ENCODE peak calls at places on chromosome 14, in six cellular contexts. Q is HCT116, N is mammary epithelial cell, G is GM23248, T is right atrium auricular region, Y is K562. X is an unnamed sample. For H3K36me3, the result is how much of the 10 kb centered on the place peaks cover.

GRCh38 chr14:63393002-63393401 is 74.3 kb upstream of the GPHB5 start:
- DNase-seq in N (no peak), Y (no peak), G (no peak), T (no peak), Q (no peak), X (no peak)

GRCh38 chr14:25381498-25381897 is 331.6 kb upstream of the STXBP6 start:
- DNase-seq in Q (no peak), T (no peak), G (peak), Y (no peak), N (no peak), X (peak)

GRCh38 chr14:31206536-31207286 is 882 bp downstream of the HECTD1 start:
- DNase-seq in N (no peak), T (no peak), Y (peak), Q (no peak), G (peak), X (peak)

GRCh38 chr14:67004521-67004920 is 184.7 kb upstream of the GARIN2 start:
- DNase-seq in Q (no peak), N (no peak), T (no peak), Y (no peak), G (peak), X (no peak)

GRCh38 chr14:97625512-97625911 is 828.3 kb downstream of the VRK1 start:
- DNase-seq in N (no peak), T (no peak), G (no peak), Y (no peak), Q (no peak), X (no peak)

GRCh38 chr14:73365727-73366126 is 92.6 kb downstream of the NUMB start:
- DNase-seq in N (no peak), Y (no peak), G (peak), T (no peak), Q (no peak), X (no peak)

GRCh38 chr14:51929156-51929555 is 60.2 kb upstream of the RTRAF start:
- DNase-seq in N (no peak), Q (no peak), T (no peak), Y (no peak), G (peak), X (no peak)

GRCh38 chr14:104443391-104444158 is 136.0 kb upstream of the C14orf180 start:
- DNase-seq in T (no peak), G (no peak), Q (no peak), Y (no peak), N (no peak), X (no peak)

GRCh38 chr14:22476005-22476751 is 112.8 kb downstream of the DAD1 start:
- DNase-seq in G (no peak), Q (no peak), N (no peak), Y (no peak), T (no peak), X (peak)

GRCh38 chr14:52923902-52924575 is 26.8 kb downstream of the FERMT2 start:
- DNase-seq in Q (no peak), Y (no peak), G (peak), T (no peak), N (no peak), X (no peak)

GRCh38 chr14:54627718-54628345 is 60.9 kb downstream of the SAMD4A start:
- DNase-seq in N (no peak), T (no peak), Y (no peak), G (peak), Q (no peak), X (no peak)

GRCh38 chr14:69291396-69291795 is 31.4 kb downstream of the GALNT16 start:
- DNase-seq in T (peak), N (no peak), Q (no peak), Y (no peak), G (no peak), X (no peak)

GRCh38 chr14:23565626-23566025 is 2.0 kb downstream of the AP1G2 start:
- DNase-seq in Q (no peak), N (no peak), T (no peak), G (no peak), Y (no peak), X (no peak)

GRCh38 chr14:64992328-64992885 is 5.7 kb downstream of the FNTB start:
- DNase-seq in Q (no peak), N (no peak), G (no peak), Y (no peak), T (no peak), X (no peak)

GRCh38 chr14:58298880-58299664 is 717 bp downstream of the ARID4A start:
- DNase-seq in Q (no peak), T (no peak), G (peak), Y (peak), N (no peak), X (peak)

GRCh38 chr14:56474419-56475022 is 105.1 kb upstream of the TMEM260 start:
- DNase-seq in T (no peak), Q (peak), G (peak), N (peak), Y (peak), X (peak)

GRCh38 chr14:94066089-94066676 is 14.8 kb downstream of the DDX24 start:
- DNase-seq in N (peak), Q (no peak), Y (no peak), G (no peak), T (no peak), X (no peak)

GRCh38 chr14:22336031-22336430 is 253.0 kb downstream of the DAD1 start:
- DNase-seq in G (no peak), T (no peak), Y (no peak), Q (no peak), N (no peak), X (no peak)

GRCh38 chr14:61088081-61088480 is 107.0 kb downstream of the SLC38A6 start:
- DNase-seq in N (no peak), G (no peak), T (no peak), Y (no peak), Q (no peak), X (no peak)

GRCh38 chr14:65261425-65261920 is 151.1 kb upstream of the FUT8 start:
- DNase-seq in G (peak), Y (no peak), T (no peak), Q (no peak), N (no peak), X (no peak)

GRCh38 chr14:31843361-31844091 is 233.6 kb upstream of the ARHGAP5 start:
- DNase-seq in Y (no peak), G (peak), T (no peak), Q (no peak), N (peak), X (no peak)

GRCh38 chr14:95220663-95221231 is 63.4 kb upstream of the DICER1 start:
- DNase-seq in T (no peak), Y (no peak), G (peak), Q (no peak), N (no peak), X (no peak)

GRCh38 chr14:64703393-64704144 is 655 bp upstream of the PLEKHG3 start:
- DNase-seq in Y (no peak), T (no peak), N (no peak), Q (no peak), G (peak), X (no peak)

GRCh38 chr14:104224516-104225281 is 86.3 kb downstream of the KIF26A start:
- DNase-seq in Y (peak), T (no peak), N (no peak), G (no peak), Q (no peak), X (peak)

GRCh38 chr14:49880267-49881064 is 12.4 kb upstream of the ARF6 start:
- DNase-seq in Y (no peak), Q (no peak), N (peak), G (peak), T (no peak), X (no peak)

GRCh38 chr14:98608071-98609060 is 663.6 kb downstream of the BCL11B start:
- DNase-seq in T (no peak), Y (no peak), G (no peak), Q (no peak), N (no peak), X (no peak)

GRCh38 chr14:31968107-31968810 is 108.8 kb upstream of the ARHGAP5 start:
- DNase-seq in Q (no peak), G (peak), T (no peak), Y (no peak), N (peak), X (peak)

GRCh38 chr14:50821471-50822464 is 9.2 kb downstream of the NIN start:
- DNase-seq in T (no peak), Y (peak), N (peak), Q (no peak), G (no peak), X (no peak)

GRCh38 chr14:68173227-68173972 is 353.8 kb downstream of the RAD51B start:
- DNase-seq in Q (no peak), T (no peak), G (peak), Y (no peak), N (no peak), X (no peak)

GRCh38 chr14:38342803-38343202 is 86.9 kb upstream of the CLEC14A start:
- DNase-seq in Y (no peak), T (no peak), N (no peak), Q (no peak), G (peak), X (no peak)

GRCh38 chr14:95041477-95042020 is 115.8 kb downstream of the DICER1 start:
- DNase-seq in Y (no peak), N (no peak), T (peak), G (no peak), Q (no peak), X (no peak)

GRCh38 chr14:89813485-89814080 is 140.9 kb downstream of the EFCAB11 start:
- DNase-seq in Y (no peak), Q (no peak), T (no peak), N (no peak), G (peak), X (no peak)

GRCh38 chr14:49512147-49512551 is 74.0 kb downstream of the RPS29 start:
- DNase-seq in N (peak), G (peak), Q (peak), T (no peak), Y (no peak), X (peak)

GRCh38 chr14:25090716-25091454 is 40.9 kb upstream of the STXBP6 start:
- DNase-seq in Q (no peak), T (no peak), N (peak), G (peak), Y (no peak), X (no peak)

GRCh38 chr14:101062065-101062450 is 158.5 kb upstream of the RTL1 start:
- DNase-seq in T (no peak), Y (no peak), N (no peak), G (no peak), Q (no peak), X (peak)

DNA sequence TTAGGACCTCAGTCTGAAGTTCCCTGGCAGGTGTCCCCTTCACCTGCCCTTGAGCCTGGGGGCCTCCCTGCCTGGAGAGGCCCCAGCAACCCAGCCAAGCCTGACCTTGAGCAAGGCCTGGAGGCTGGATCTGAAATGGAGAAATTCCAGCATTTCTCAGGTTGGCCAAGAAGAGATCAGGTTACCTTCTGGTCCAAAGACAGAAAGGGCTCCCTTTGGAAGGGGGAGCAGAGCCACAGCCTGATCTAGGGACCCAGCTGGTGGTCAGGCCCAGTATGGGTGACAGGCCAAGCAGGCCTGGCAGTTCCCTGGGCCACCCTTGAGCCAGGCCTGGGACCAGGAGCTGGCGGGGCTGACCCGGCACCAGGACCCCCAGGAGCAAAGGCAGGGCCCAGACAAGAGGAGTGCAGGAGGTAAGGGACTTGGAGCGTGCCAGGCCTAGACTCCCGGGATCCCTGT is 82.8 kb downstream of the TNFAIP2 start:
- DNase-seq in N (no peak), T (no peak), Q (no peak), Y (no peak), G (peak), X (no peak)
- H3K27ac ChIP-seq in N (no peak), T (peak), Q (no peak), Y (peak), G (peak), X (no peak)

GRCh38 chr14:74695406-74695805 is 17.5 kb downstream of the AREL1 start:
- DNase-seq in Y (no peak), G (no peak), Q (no peak), N (no peak), T (no peak), X (no peak)

GRCh38 chr14:74686324-74686723 is 26.6 kb downstream of the AREL1 start:
- DNase-seq in T (no peak), Y (peak), Q (no peak), N (no peak), G (no peak), X (no peak)

GRCh38 chr14:74691456-74691855 is 21.4 kb downstream of the AREL1 start:
- DNase-seq in N (no peak), Q (no peak), G (no peak), Y (no peak), T (no peak), X (no peak)
- H3K36me3 ChIP-seq in N (under half), Q (under half), G (under half), Y (under half), T (under half), X (under half)

DNA sequence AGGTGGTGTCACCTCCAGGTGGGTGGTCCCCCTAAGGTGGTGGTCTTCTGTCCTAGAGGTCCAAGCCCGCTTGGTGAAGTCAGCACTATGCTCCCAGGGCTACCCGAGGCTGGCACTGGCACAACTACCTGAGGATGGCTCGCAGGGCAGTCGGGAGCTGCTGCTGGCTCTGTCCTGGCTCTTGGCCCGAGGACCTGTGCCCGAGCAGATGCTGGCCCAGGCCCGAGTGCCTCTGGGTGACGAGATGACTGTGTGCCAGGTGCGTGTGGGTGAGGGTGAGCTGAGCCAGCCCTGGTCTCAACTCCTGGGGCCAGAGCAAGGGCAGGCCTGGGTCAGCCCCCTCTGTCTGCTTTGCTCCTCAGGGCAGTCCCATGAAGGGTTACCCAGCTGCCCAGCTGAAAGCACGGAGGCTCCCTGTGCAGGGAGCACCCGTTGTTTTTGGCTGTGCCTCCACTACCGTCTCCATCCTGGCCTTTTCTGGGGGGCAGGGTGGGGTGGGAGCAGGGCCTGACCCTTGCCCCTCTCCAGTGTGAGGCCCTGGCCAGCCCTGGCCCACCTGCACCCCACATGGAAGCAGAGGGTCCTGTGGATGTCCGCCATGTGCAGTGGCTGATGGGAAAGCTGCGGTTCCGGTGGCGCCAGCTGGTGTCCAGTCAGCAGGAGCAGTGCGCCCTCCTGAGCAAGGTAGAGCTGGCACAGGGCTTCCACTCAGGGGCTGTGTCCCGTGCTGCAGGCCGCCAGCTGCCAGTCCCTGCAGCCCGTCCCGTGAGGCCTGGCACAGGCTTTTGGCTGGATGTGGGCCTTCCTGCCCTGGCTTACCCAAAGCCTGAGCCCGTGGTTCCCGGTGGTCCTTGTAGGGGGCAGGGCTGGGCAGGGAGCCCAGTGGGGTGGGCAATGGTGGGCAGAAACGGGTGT is 1.3 kb downstream of the TEDC1 start:
- DNase-seq in N (no peak), Y (no peak), Q (no peak), T (no peak), G (no peak), X (no peak)
- H3K27ac ChIP-seq in N (no peak), Y (no peak), Q (peak), T (peak), G (no peak), X (no peak)

DNA sequence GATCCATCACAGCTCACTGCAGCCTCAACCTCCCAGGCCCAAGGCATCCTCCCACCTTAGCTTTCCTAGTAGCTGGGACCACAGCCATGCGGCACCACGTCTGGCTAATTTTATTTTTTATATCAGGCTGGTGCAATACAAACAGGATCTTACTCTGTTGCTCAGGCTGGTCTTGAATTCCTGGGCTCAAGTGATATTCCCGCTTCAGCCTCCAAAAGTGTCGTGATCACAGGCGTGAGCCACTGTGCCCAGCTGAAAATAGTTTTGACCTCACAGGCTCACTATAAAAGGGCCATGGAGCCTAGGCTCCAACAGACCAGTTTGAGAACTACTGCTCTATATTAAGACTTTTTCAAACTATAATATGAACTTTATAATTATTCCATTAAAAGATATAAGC is 37.3 kb downstream of the SNX6 start:
- DNase-seq in N (no peak), T (no peak), Y (no peak), Q (no peak), G (no peak), X (no peak)
- H3K36me3 ChIP-seq in N (under half), T (half or more), Y (half or more), Q (under half), G (half or more), X (half or more)

GRCh38 chr14:20477211-20477876 is 8.1 kb downstream of the PNP start:
- DNase-seq in Y (peak), G (peak), Q (no peak), N (peak), T (no peak), X (no peak)
- H3K27ac ChIP-seq in Y (peak), G (no peak), Q (no peak), N (no peak), T (peak), X (no peak)

GRCh38 chr14:92687681-92688433 is 60.6 kb downstream of the LGMN start:
- DNase-seq in Q (no peak), N (no peak), Y (no peak), T (no peak), G (no peak), X (no peak)
- H3K36me3 ChIP-seq in Q (under half), N (under half), Y (under half), T (under half), G (under half), X (under half)

DNA sequence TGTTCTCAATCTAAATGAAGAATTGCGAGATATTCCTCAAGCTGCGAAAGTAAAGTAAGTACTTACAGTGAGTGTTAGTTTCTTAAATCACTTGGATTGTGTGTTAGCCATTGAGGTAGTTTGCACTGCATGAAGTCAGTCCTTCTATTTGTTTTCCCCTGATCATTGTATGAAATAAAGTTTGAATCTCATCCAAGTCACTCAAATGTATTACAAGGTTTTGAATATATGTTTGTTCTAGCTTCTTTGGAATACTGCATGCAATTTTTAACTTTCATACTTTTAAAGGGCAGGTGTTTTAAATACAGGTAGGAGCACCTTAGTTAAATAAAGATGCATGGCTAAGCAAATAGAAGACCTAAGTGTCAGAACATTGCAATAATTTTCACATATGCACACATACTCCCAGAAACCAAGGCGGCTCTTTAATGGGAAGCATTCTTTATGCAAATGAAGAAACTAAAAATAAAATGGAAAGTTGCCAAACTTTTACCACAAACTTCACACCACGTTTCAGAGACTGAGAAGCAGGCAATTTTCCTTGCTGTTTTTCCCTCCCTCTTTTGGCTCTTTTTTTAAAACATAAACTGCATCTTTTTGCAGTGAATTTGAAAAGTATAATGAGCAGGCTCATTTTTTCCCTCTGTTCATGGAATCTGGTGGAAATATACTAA is 105.6 kb downstream of the GPR135 start:
- DNase-seq in N (no peak), G (peak), Q (no peak), T (no peak), Y (no peak), X (no peak)
- H3K27ac ChIP-seq in N (peak), G (no peak), Q (no peak), T (peak), Y (no peak), X (no peak)